ENCODE peak calls at places on chromosomes 1 and 21, in seven cellular contexts. M is NCI-H446; I is nucleus accumbens; N is RWPE2; Q is stimulated activated CD4-positive, alpha-beta T cell treated with anti-CD3 and anti-CD28 coated beads, Interleukin-12 subunit alpha, Interleukin-12 subunit beta, amount 100 ng/mL, for 4 hours; O is SK-N-SH; D is sciatic nerve. K is an unnamed sample.

GRCh38 chr1:234600418-234601216 is 9.4 kb downstream of the IRF2BP2 start:
- DNase-seq in M (peak), I (no peak), N (no peak), Q (no peak), O (peak), D (no peak), K (no peak)

GRCh38 chr1:12344611-12345299 is 114.9 kb downstream of the VPS13D start:
- DNase-seq in M (no peak), I (no peak), N (no peak), Q (peak), O (peak), D (no peak), K (no peak)

GRCh38 chr21:37367758-37368535 is 1.4 kb downstream of the DYRK1A start:
- DNase-seq in M (no peak), I (peak), N (no peak), Q (peak), O (peak), D (peak), K (peak)

GRCh38 chr1:187509091-187509490 is 680.3 kb downstream of the PLA2G4A start:
- DNase-seq in M (no peak), I (no peak), N (no peak), Q (no peak), O (no peak), D (no peak), K (no peak)

GRCh38 chr1:115135681-115136080 is 46.4 kb upstream of the TSPAN2 start:
- DNase-seq in M (no peak), I (no peak), N (no peak), Q (no peak), O (no peak), D (no peak), K (no peak)

GRCh38 chr21:44934276-44934675 is 5.6 kb upstream of the SLX9 start:
- DNase-seq in M (no peak), I (no peak), N (no peak), Q (no peak), O (no peak), D (no peak), K (no peak)

GRCh38 chr1:59445040-59445439 is 148.1 kb downstream of the FGGY start:
- DNase-seq in M (no peak), I (no peak), N (peak), Q (no peak), O (no peak), D (no peak), K (no peak)

GRCh38 chr1:91026320-91026719 is 4.5 kb upstream of the ZNF644 start:
- DNase-seq in M (no peak), I (no peak), N (no peak), Q (no peak), O (no peak), D (no peak), K (no peak)

GRCh38 chr1:58929667-58930325 is 145.9 kb upstream of the JUN start:
- DNase-seq in M (no peak), I (no peak), N (peak), Q (peak), O (no peak), D (no peak), K (no peak)

GRCh38 chr1:208203127-208203847 is 40.9 kb downstream of the PLXNA2 start:
- DNase-seq in M (peak), I (peak), N (no peak), Q (no peak), O (no peak), D (no peak), K (no peak)

GRCh38 chr1:173377266-173377665 is 99.9 kb upstream of the PRDX6 start:
- DNase-seq in M (no peak), I (no peak), N (no peak), Q (no peak), O (no peak), D (no peak), K (no peak)

GRCh38 chr1:223137402-223138100 is 5.5 kb downstream of the TLR5 start:
- DNase-seq in M (no peak), I (no peak), N (no peak), Q (no peak), O (no peak), D (no peak), K (no peak)

GRCh38 chr1:208511242-208511860 is 267.2 kb upstream of the PLXNA2 start:
- DNase-seq in M (no peak), I (no peak), N (no peak), Q (no peak), O (peak), D (no peak), K (no peak)

GRCh38 chr1:175482072-175482451 is 261.3 kb downstream of the TNR start:
- DNase-seq in M (no peak), I (no peak), N (no peak), Q (no peak), O (no peak), D (no peak), K (no peak)

GRCh38 chr21:35223480-35224156 is 174.5 kb upstream of the RUNX1 start:
- DNase-seq in M (no peak), I (no peak), N (no peak), Q (no peak), O (no peak), D (no peak), K (no peak)

GRCh38 chr1:110281363-110282290 is 57.5 kb upstream of the RBM15 start:
- DNase-seq in M (no peak), I (no peak), N (no peak), Q (no peak), O (peak), D (no peak), K (no peak)

GRCh38 chr1:59116920-59117542 is 179.9 kb upstream of the FGGY start:
- DNase-seq in M (no peak), I (no peak), N (no peak), Q (no peak), O (no peak), D (no peak), K (no peak)

GRCh38 chr1:220918285-220918951 is 39.2 kb downstream of the HLX start:
- DNase-seq in M (no peak), I (no peak), N (no peak), Q (no peak), O (no peak), D (no peak), K (no peak)

GRCh38 chr1:53172751-53173498 is 23.7 kb upstream of the CPT2 start:
- DNase-seq in M (peak), I (no peak), N (no peak), Q (no peak), O (peak), D (no peak), K (no peak)

GRCh38 chr1:211309617-211310016 is 17.0 kb upstream of the TRAF5 start:
- DNase-seq in M (no peak), I (no peak), N (no peak), Q (no peak), O (no peak), D (no peak), K (no peak)

GRCh38 chr1:19028546-19029129 is 72.2 kb upstream of the IFFO2 start:
- DNase-seq in M (no peak), I (no peak), N (no peak), Q (no peak), O (no peak), D (peak), K (no peak)

GRCh38 chr1:212816567-212817278 is 25.0 kb downstream of the TATDN3 start:
- DNase-seq in M (no peak), I (no peak), N (no peak), Q (no peak), O (peak), D (no peak), K (no peak)

GRCh38 chr21:34801519-34802132 is 132.8 kb downstream of the CLIC6 start:
- DNase-seq in M (no peak), I (no peak), N (no peak), Q (no peak), O (peak), D (no peak), K (no peak)

GRCh38 chr1:235011599-235012435 is 116.8 kb downstream of the TOMM20 start:
- DNase-seq in M (no peak), I (no peak), N (peak), Q (peak), O (peak), D (peak), K (peak)

GRCh38 chr1:226541631-226542622 is 6.6 kb upstream of the STUM start:
- DNase-seq in M (no peak), I (no peak), N (no peak), Q (no peak), O (no peak), D (peak), K (no peak)

GRCh38 chr1:68293609-68294353 is 61.5 kb upstream of the WLS start:
- DNase-seq in M (no peak), I (no peak), N (no peak), Q (no peak), O (no peak), D (no peak), K (no peak)

GRCh38 chr1:118504867-118505266 is 319.8 kb upstream of the SPAG17 start:
- DNase-seq in M (no peak), I (no peak), N (no peak), Q (no peak), O (no peak), D (no peak), K (no peak)

GRCh38 chr1:154478639-154479038 is 23.4 kb upstream of the TDRD10 start:
- DNase-seq in M (no peak), I (no peak), N (no peak), Q (no peak), O (no peak), D (peak), K (no peak)

GRCh38 chr21:26005464-26005863 is 165.1 kb downstream of the APP start:
- DNase-seq in M (no peak), I (no peak), N (no peak), Q (no peak), O (no peak), D (no peak), K (no peak)

GRCh38 chr1:93033029-93033428 is 46.1 kb upstream of the MTF2 start:
- DNase-seq in M (peak), I (no peak), N (no peak), Q (no peak), O (no peak), D (no peak), K (no peak)

GRCh38 chr1:33363470-33363861 is 42.6 kb upstream of the A3GALT2 start:
- DNase-seq in M (no peak), I (peak), N (no peak), Q (no peak), O (no peak), D (peak), K (no peak)

GRCh38 chr1:47757226-47757975 is 239.8 kb downstream of the TRABD2B start:
- DNase-seq in M (no peak), I (no peak), N (peak), Q (no peak), O (no peak), D (no peak), K (no peak)

GRCh38 chr1:230761443-230762167 is 14.4 kb downstream of the CAPN9 start:
- DNase-seq in M (no peak), I (no peak), N (no peak), Q (no peak), O (no peak), D (no peak), K (no peak)

GRCh38 chr1:41631971-41632370 is 147.5 kb upstream of the EDN2 start:
- DNase-seq in M (no peak), I (no peak), N (no peak), Q (no peak), O (no peak), D (no peak), K (no peak)

GRCh38 chr1:154773551-154773950 is 96.5 kb downstream of the KCNN3 start:
- DNase-seq in M (no peak), I (no peak), N (peak), Q (no peak), O (no peak), D (peak), K (no peak)

GRCh38 chr1:94522304-94522703 is 19.3 kb downstream of the F3 start:
- DNase-seq in M (no peak), I (no peak), N (no peak), Q (no peak), O (no peak), D (no peak), K (no peak)

K was measured in cardiac septum.